ENCODE peak calls at places on chromosomes 7 and 10, in four cellular contexts. One of them, this sample, is unnamed.

GRCh38 chr10:25682203-25682950 is 251.7 kb upstream of the MYO3A start:
- DNase-seq in stomach: no peak
- DNase-seq in iris pigment epithelial cell: peak
- DNase-seq in stimulated activated CD8-positive, alpha-beta memory T cell treated with anti-CD3 and anti-CD28 coated beads, Interleukin-2, amount 100 ng/mL, for 48 hours: no peak
- DNase-seq in this sample: no peak

GRCh38 chr10:70337201-70337651 is 45.2 kb downstream of the LRRC20 start:
- DNase-seq in stimulated activated CD8-positive, alpha-beta memory T cell treated with anti-CD3 and anti-CD28 coated beads, Interleukin-2, amount 100 ng/mL, for 48 hours: no peak
- DNase-seq in iris pigment epithelial cell: no peak
- DNase-seq in stomach: no peak
- DNase-seq in this sample: no peak

GRCh38 chr7:28800150-28800549 is 158.0 kb downstream of the TRIL start:
- DNase-seq in iris pigment epithelial cell: no peak
- DNase-seq in stomach: no peak
- DNase-seq in stimulated activated CD8-positive, alpha-beta memory T cell treated with anti-CD3 and anti-CD28 coated beads, Interleukin-2, amount 100 ng/mL, for 48 hours: no peak
- DNase-seq in this sample: no peak

GRCh38 chr10:115710136-115710535 is 562.9 kb downstream of the GFRA1 start:
- DNase-seq in stimulated activated CD8-positive, alpha-beta memory T cell treated with anti-CD3 and anti-CD28 coated beads, Interleukin-2, amount 100 ng/mL, for 48 hours: no peak
- DNase-seq in stomach: no peak
- DNase-seq in iris pigment epithelial cell: peak
- DNase-seq in this sample: no peak

GRCh38 chr7:9600974-9601373 is 1167.6 kb downstream of the NXPH1 start:
- DNase-seq in stomach: no peak
- DNase-seq in stimulated activated CD8-positive, alpha-beta memory T cell treated with anti-CD3 and anti-CD28 coated beads, Interleukin-2, amount 100 ng/mL, for 48 hours: no peak
- DNase-seq in iris pigment epithelial cell: no peak
- DNase-seq in this sample: no peak

GRCh38 chr7:20227291-20227795 is 10.2 kb upstream of the MACC1 start:
- DNase-seq in stimulated activated CD8-positive, alpha-beta memory T cell treated with anti-CD3 and anti-CD28 coated beads, Interleukin-2, amount 100 ng/mL, for 48 hours: no peak
- DNase-seq in iris pigment epithelial cell: no peak
- DNase-seq in stomach: no peak
- DNase-seq in this sample: no peak

GRCh38 chr7:47663841-47664240 is 81.9 kb upstream of the TNS3 start:
- DNase-seq in iris pigment epithelial cell: no peak
- DNase-seq in stomach: no peak
- DNase-seq in stimulated activated CD8-positive, alpha-beta memory T cell treated with anti-CD3 and anti-CD28 coated beads, Interleukin-2, amount 100 ng/mL, for 48 hours: no peak
- DNase-seq in this sample: no peak

GRCh38 chr10:123135415-123136141 is at the start of gene HMX3:
- DNase-seq in stomach: no peak
- DNase-seq in iris pigment epithelial cell: no peak
- DNase-seq in stimulated activated CD8-positive, alpha-beta memory T cell treated with anti-CD3 and anti-CD28 coated beads, Interleukin-2, amount 100 ng/mL, for 48 hours: no peak
- DNase-seq in this sample: no peak

GRCh38 chr10:19658131-19658530 is 158.1 kb upstream of the PLXDC2 start:
- DNase-seq in iris pigment epithelial cell: peak
- DNase-seq in stomach: no peak
- DNase-seq in stimulated activated CD8-positive, alpha-beta memory T cell treated with anti-CD3 and anti-CD28 coated beads, Interleukin-2, amount 100 ng/mL, for 48 hours: no peak
- DNase-seq in this sample: no peak

GRCh38 chr10:117457932-117458331 is 82.7 kb upstream of the PDZD8 start:
- DNase-seq in stimulated activated CD8-positive, alpha-beta memory T cell treated with anti-CD3 and anti-CD28 coated beads, Interleukin-2, amount 100 ng/mL, for 48 hours: no peak
- DNase-seq in iris pigment epithelial cell: no peak
- DNase-seq in stomach: no peak
- DNase-seq in this sample: no peak

GRCh38 chr10:114259825-114260224 is 20.8 kb downstream of the VWA2 start:
- DNase-seq in stomach: no peak
- DNase-seq in stimulated activated CD8-positive, alpha-beta memory T cell treated with anti-CD3 and anti-CD28 coated beads, Interleukin-2, amount 100 ng/mL, for 48 hours: no peak
- DNase-seq in iris pigment epithelial cell: no peak
- DNase-seq in this sample: no peak

GRCh38 chr7:20417675-20418382 is 87.1 kb downstream of the ITGB8 start:
- DNase-seq in stimulated activated CD8-positive, alpha-beta memory T cell treated with anti-CD3 and anti-CD28 coated beads, Interleukin-2, amount 100 ng/mL, for 48 hours: no peak
- DNase-seq in iris pigment epithelial cell: no peak
- DNase-seq in stomach: no peak
- DNase-seq in this sample: no peak

GRCh38 chr7:66697451-66698438 is 42.8 kb upstream of the RABGEF1 start:
- DNase-seq in stomach: no peak
- DNase-seq in stimulated activated CD8-positive, alpha-beta memory T cell treated with anti-CD3 and anti-CD28 coated beads, Interleukin-2, amount 100 ng/mL, for 48 hours: no peak
- DNase-seq in iris pigment epithelial cell: peak
- DNase-seq in this sample: no peak

GRCh38 chr7:5479133-5479745 is 55.6 kb upstream of the TNRC18 start:
- DNase-seq in stomach: no peak
- DNase-seq in stimulated activated CD8-positive, alpha-beta memory T cell treated with anti-CD3 and anti-CD28 coated beads, Interleukin-2, amount 100 ng/mL, for 48 hours: no peak
- DNase-seq in iris pigment epithelial cell: peak
- DNase-seq in this sample: no peak